ENCODE peak calls at places on chromosomes 6 and 20, in ten cellular contexts. R is cardiac fibroblast; N is A549; O is adipocyte; P is T-helper 9 cell; V is HT1080; C is AG08396; X is NCI-H1105; Z is GF-D8; E is CD8-positive, alpha-beta T cell. M is an unnamed sample.

GRCh38 chr6:37171141-37171969 is 1.4 kb downstream of the PIM1 start:
- DNase-seq in R (no peak), N (no peak), O (peak; percentile 65), P (peak; percentile 29), V (peak; percentile 12), C (peak; percentile 42), X (no peak), Z (no peak), E (peak; percentile 43), M (no peak)

GRCh38 chr6:150004101-150004782 is 21.1 kb downstream of the RAET1L start:
- DNase-seq in R (no peak), N (no peak), O (no peak), P (peak; percentile 53), V (no peak), C (no peak), X (no peak), Z (no peak), E (peak; percentile 50), M (no peak)

GRCh38 chr6:163739968-163740367 is 325.4 kb downstream of the QKI start:
- DNase-seq in R (no peak), N (no peak), O (no peak), P (no peak), V (no peak), C (no peak), X (no peak), Z (no peak), E (no peak), M (no peak)

GRCh38 chr6:109139109-109139508 is 43.8 kb downstream of the CEP57L1 start:
- DNase-seq in R (peak; percentile 45), N (no peak), O (no peak), P (no peak), V (peak; percentile 73), C (no peak), X (no peak), Z (no peak), E (no peak), M (peak; percentile 84)

GRCh38 chr6:28947831-28948270 is 24.1 kb upstream of the TRIM27 start:
- DNase-seq in R (no peak), N (no peak), O (peak; percentile 2), P (no peak), V (peak; percentile 91), C (no peak), X (no peak), Z (no peak), E (no peak), M (peak; percentile 88)

GRCh38 chr6:137601471-137601870 is 107.3 kb upstream of the OLIG3 start:
- DNase-seq in R (no peak), N (no peak), O (no peak), P (no peak), V (no peak), C (no peak), X (no peak), Z (no peak), E (no peak), M (no peak)

GRCh38 chr20:43124261-43124660 is 65.4 kb downstream of the PTPRT start:
- DNase-seq in R (no peak), N (no peak), O (no peak), P (no peak), V (no peak), C (no peak), X (no peak), Z (no peak), E (no peak), M (no peak)

GRCh38 chr20:1907586-1907985 is 12.4 kb downstream of the SIRPA start:
- DNase-seq in R (peak; percentile 70), N (no peak), O (peak; percentile 19), P (no peak), V (peak; percentile 80), C (peak; percentile 47), X (no peak), Z (no peak), E (no peak), M (no peak)

GRCh38 chr6:138417493-138418117 is 13.6 kb downstream of the HEBP2 start:
- DNase-seq in R (no peak), N (no peak), O (no peak), P (no peak), V (no peak), C (no peak), X (no peak), Z (no peak), E (no peak), M (no peak)

GRCh38 chr20:60477958-60478357 is 519.7 kb downstream of the CDH26 start:
- DNase-seq in R (no peak), N (no peak), O (no peak), P (no peak), V (peak; percentile 8), C (no peak), X (no peak), Z (no peak), E (no peak), M (no peak)

GRCh38 chr6:12614468-12614867 is 102.1 kb upstream of the PHACTR1 start:
- DNase-seq in R (peak; percentile 36), N (no peak), O (peak; percentile 47), P (no peak), V (no peak), C (no peak), X (no peak), Z (no peak), E (no peak), M (no peak)

GRCh38 chr20:62011403-62011791 is 54.3 kb downstream of the TAF4 start:
- DNase-seq in R (no peak), N (no peak), O (no peak), P (no peak), V (no peak), C (no peak), X (no peak), Z (no peak), E (no peak), M (no peak)

GRCh38 chr20:47198254-47198671 is 158.2 kb downstream of the ZMYND8 start:
- DNase-seq in R (no peak), N (no peak), O (no peak), P (no peak), V (no peak), C (no peak), X (no peak), Z (no peak), E (no peak), M (peak; percentile 54)

GRCh38 chr6:150261997-150262396 is 106.8 kb upstream of the IYD start:
- DNase-seq in R (no peak), N (no peak), O (no peak), P (no peak), V (no peak), C (no peak), X (no peak), Z (no peak), E (no peak), M (no peak)

GRCh38 chr6:85015396-85015990 is 251.1 kb upstream of the TBX18 start:
- DNase-seq in R (peak; percentile 86), N (peak; percentile 31), O (peak; percentile 61), P (no peak), V (peak; percentile 24), C (peak; percentile 53), X (peak; percentile 22), Z (no peak), E (no peak), M (peak; percentile 46)

GRCh38 chr6:98747960-98748359 is 86.4 kb upstream of the POU3F2 start:
- DNase-seq in R (no peak), N (no peak), O (peak; percentile 17), P (no peak), V (peak; percentile 48), C (no peak), X (no peak), Z (no peak), E (no peak), M (no peak)

GRCh38 chr20:59829415-59830106 is 103.9 kb downstream of the SYCP2 start:
- DNase-seq in R (no peak), N (no peak), O (no peak), P (no peak), V (no peak), C (no peak), X (no peak), Z (no peak), E (no peak), M (no peak)

GRCh38 chr6:34284563-34285545 is 36.0 kb upstream of the SMIM29 start:
- DNase-seq in R (peak; percentile 90), N (no peak), O (peak; percentile 73), P (no peak), V (no peak), C (peak; percentile 63), X (no peak), Z (peak; percentile 100), E (no peak), M (no peak)

GRCh38 chr6:37709250-37709931 is 11.7 kb upstream of the MDGA1 start:
- DNase-seq in R (no peak), N (no peak), O (no peak), P (no peak), V (no peak), C (no peak), X (no peak), Z (no peak), E (no peak), M (no peak)

GRCh38 chr20:5160882-5161281 is 34.1 kb downstream of the CDS2 start:
- DNase-seq in R (no peak), N (no peak), O (no peak), P (no peak), V (no peak), C (no peak), X (no peak), Z (no peak), E (no peak), M (no peak)

GRCh38 chr20:6075428-6076219 is 21.8 kb upstream of the LRRN4 start:
- DNase-seq in R (peak; percentile 57), N (no peak), O (peak; percentile 5), P (no peak), V (no peak), C (no peak), X (peak; percentile 21), Z (no peak), E (no peak), M (no peak)

GRCh38 chr20:1005452-1006027 is 3.4 kb upstream of the RSPO4 start:
- DNase-seq in R (peak; percentile 9), N (peak; percentile 59), O (no peak), P (no peak), V (peak; percentile 36), C (no peak), X (peak; percentile 17), Z (no peak), E (no peak), M (peak; percentile 66)

GRCh38 chr20:37744347-37744746 is 50.5 kb downstream of the CTNNBL1 start:
- DNase-seq in R (no peak), N (no peak), O (no peak), P (no peak), V (no peak), C (no peak), X (no peak), Z (no peak), E (no peak), M (no peak)

GRCh38 chr20:51456511-51457280 is 85.8 kb downstream of the NFATC2 start:
- DNase-seq in R (peak; percentile 98), N (peak; percentile 86), O (peak; percentile 99), P (no peak), V (peak; percentile 96), C (peak; percentile 94), X (peak; percentile 95), Z (no peak), E (no peak), M (peak; percentile 91)

GRCh38 chr6:37675606-37676005 is 22.1 kb downstream of the MDGA1 start:
- DNase-seq in R (no peak), N (no peak), O (no peak), P (no peak), V (no peak), C (no peak), X (no peak), Z (no peak), E (no peak), M (peak; percentile 14)

GRCh38 chr20:36036688-36037087 is 68.3 kb downstream of the CNBD2 start:
- DNase-seq in R (no peak), N (no peak), O (no peak), P (no peak), V (no peak), C (no peak), X (no peak), Z (no peak), E (no peak), M (no peak)

GRCh38 chr20:57509665-57510237 is 15.2 kb downstream of the CTCFL start:
- DNase-seq in R (peak; percentile 16), N (peak; percentile 68), O (peak; percentile 10), P (no peak), V (no peak), C (peak; percentile 49), X (no peak), Z (no peak), E (no peak), M (peak; percentile 9)

GRCh38 chr6:128278876-128279275 is 241.5 kb downstream of the PTPRK start:
- DNase-seq in R (no peak), N (no peak), O (no peak), P (no peak), V (no peak), C (no peak), X (no peak), Z (no peak), E (no peak), M (no peak)

M was measured in bronchial epithelial cell.